ENCODE peak calls at places on chromosomes 2 and 18, in ten cellular contexts. F, U, R, M, C, D, Y, H, S and O are unnamed samples.

GRCh38 chr2:19219060-19219459 is 139.4 kb downstream of the OSR1 start:
- DNase-seq in F (no peak), U (no peak), R (no peak), M (no peak), C (no peak), D (no peak), Y (no peak), H (no peak), S (no peak), O (no peak)

GRCh38 chr2:27205206-27205605 is 6.6 kb upstream of the ATRAID start:
- DNase-seq in F (no peak), U (no peak), R (no peak), M (no peak), C (no peak), D (no peak), Y (no peak), H (no peak), S (no peak), O (no peak)

GRCh38 chr2:229179598-229179997 is 91.5 kb downstream of the PID1 start:
- DNase-seq in F (no peak), U (no peak), R (no peak), M (no peak), C (no peak), D (no peak), Y (no peak), H (no peak), S (no peak), O (no peak)

GRCh38 chr2:88545118-88545517 is 82.1 kb downstream of the EIF2AK3 start:
- DNase-seq in F (no peak), U (peak), R (peak), M (no peak), C (no peak), D (no peak), Y (no peak), H (no peak), S (no peak), O (no peak)

GRCh38 chr2:109284816-109285215 is 155.8 kb downstream of the SH3RF3 start:
- DNase-seq in F (peak), U (no peak), R (peak), M (peak), C (no peak), D (no peak), Y (no peak), H (no peak), S (no peak), O (peak)

GRCh38 chr18:49227456-49227855 is 233.0 kb downstream of the DYM start:
- DNase-seq in F (no peak), U (no peak), R (no peak), M (no peak), C (no peak), D (no peak), Y (peak), H (no peak), S (no peak), O (no peak)

GRCh38 chr2:102063360-102063947 is 71.7 kb downstream of the IL1R2 start:
- DNase-seq in F (peak), U (no peak), R (no peak), M (peak), C (no peak), D (no peak), Y (no peak), H (no peak), S (no peak), O (peak)

GRCh38 chr18:44537521-44537920 is 143.2 kb upstream of the SETBP1 start:
- DNase-seq in F (peak), U (peak), R (peak), M (no peak), C (no peak), D (no peak), Y (no peak), H (no peak), S (no peak), O (no peak)

GRCh38 chr2:38130877-38131276 is 54.9 kb upstream of the CYP1B1 start:
- DNase-seq in F (no peak), U (no peak), R (no peak), M (no peak), C (no peak), D (no peak), Y (no peak), H (no peak), S (no peak), O (no peak)

GRCh38 chr18:31636387-31636786 is 44.7 kb downstream of the TTR start:
- DNase-seq in F (no peak), U (no peak), R (no peak), M (no peak), C (no peak), D (no peak), Y (no peak), H (no peak), S (no peak), O (no peak)

GRCh38 chr2:3034396-3034795 is 343.2 kb downstream of the EIPR1 start:
- DNase-seq in F (no peak), U (no peak), R (no peak), M (no peak), C (no peak), D (no peak), Y (no peak), H (no peak), S (no peak), O (no peak)

GRCh38 chr2:196208915-196209314 is 37.5 kb upstream of the STK17B start:
- DNase-seq in F (no peak), U (no peak), R (no peak), M (no peak), C (no peak), D (no peak), Y (no peak), H (no peak), S (no peak), O (no peak)

GRCh38 chr2:106129592-106129991 is 64.5 kb downstream of the UXS1 start:
- DNase-seq in F (no peak), U (no peak), R (no peak), M (no peak), C (no peak), D (no peak), Y (no peak), H (no peak), S (no peak), O (no peak)

GRCh38 chr2:112159454-112159921 is 21.3 kb downstream of the FBLN7 start:
- DNase-seq in F (no peak), U (no peak), R (no peak), M (no peak), C (no peak), D (no peak), Y (no peak), H (no peak), S (no peak), O (no peak)

GRCh38 chr2:27494944-27495554 is at the start of gene FNDC4:
- DNase-seq in F (no peak), U (no peak), R (peak), M (peak), C (no peak), D (peak), Y (no peak), H (no peak), S (peak), O (peak)

GRCh38 chr2:168244318-168244717 is 3.1 kb downstream of the STK39 start:
- DNase-seq in F (no peak), U (no peak), R (no peak), M (no peak), C (no peak), D (no peak), Y (peak), H (peak), S (no peak), O (no peak)

GRCh38 chr2:37471994-37472393 is 127.6 kb downstream of the QPCT start:
- DNase-seq in F (no peak), U (no peak), R (peak), M (no peak), C (no peak), D (no peak), Y (no peak), H (no peak), S (no peak), O (no peak)

GRCh38 chr2:106363788-106364187 is 104.4 kb downstream of the RGPD3 start:
- DNase-seq in F (no peak), U (no peak), R (no peak), M (no peak), C (no peak), D (no peak), Y (no peak), H (no peak), S (no peak), O (no peak)

GRCh38 chr2:18648161-18648560 is 58.8 kb upstream of the NT5C1B start:
- DNase-seq in F (no peak), U (no peak), R (no peak), M (no peak), C (no peak), D (no peak), Y (no peak), H (no peak), S (no peak), O (no peak)

GRCh38 chr2:168671932-168672331 is 130.5 kb upstream of the NOSTRIN start:
- DNase-seq in F (no peak), U (no peak), R (no peak), M (no peak), C (no peak), D (no peak), Y (no peak), H (no peak), S (no peak), O (no peak)

GRCh38 chr2:128552141-128552805 is 233.6 kb upstream of the HS6ST1 start:
- DNase-seq in F (no peak), U (no peak), R (no peak), M (no peak), C (no peak), D (no peak), Y (no peak), H (no peak), S (no peak), O (no peak)

GRCh38 chr2:126671488-126671887 is 15.5 kb downstream of the GYPC start:
- DNase-seq in F (no peak), U (no peak), R (no peak), M (no peak), C (no peak), D (no peak), Y (no peak), H (no peak), S (no peak), O (no peak)

GRCh38 chr2:3612639-3613523 is 18.0 kb downstream of the COLEC11 start:
- DNase-seq in F (no peak), U (no peak), R (no peak), M (no peak), C (no peak), D (no peak), Y (peak), H (no peak), S (no peak), O (no peak)

GRCh38 chr18:10834128-10834815 is 308.4 kb downstream of the NAPG start:
- DNase-seq in F (no peak), U (no peak), R (no peak), M (no peak), C (no peak), D (no peak), Y (no peak), H (no peak), S (no peak), O (no peak)

GRCh38 chr2:56749152-56749752 is 565.5 kb downstream of the CCDC85A start:
- DNase-seq in F (no peak), U (peak), R (no peak), M (no peak), C (no peak), D (no peak), Y (no peak), H (no peak), S (no peak), O (no peak)

GRCh38 chr2:120729410-120730052 is 6.1 kb upstream of the GLI2 start:
- DNase-seq in F (no peak), U (peak), R (peak), M (no peak), C (no peak), D (no peak), Y (no peak), H (no peak), S (no peak), O (no peak)

GRCh38 chr2:106193491-106193976 is 567 bp downstream of the UXS1 start:
- DNase-seq in F (no peak), U (no peak), R (peak), M (peak), C (no peak), D (no peak), Y (no peak), H (no peak), S (peak), O (peak)

GRCh38 chr2:141611143-141611571 is 519.7 kb downstream of the LRP1B start:
- DNase-seq in F (no peak), U (no peak), R (no peak), M (no peak), C (no peak), D (no peak), Y (no peak), H (no peak), S (no peak), O (no peak)

GRCh38 chr2:61675204-61675603 is 137.0 kb upstream of the XPO1 start:
- DNase-seq in F (no peak), U (no peak), R (no peak), M (no peak), C (no peak), D (no peak), Y (no peak), H (no peak), S (no peak), O (no peak)

GRCh38 chr2:43131890-43132522 is 94.4 kb downstream of the ZFP36L2 start:
- DNase-seq in F (no peak), U (no peak), R (no peak), M (no peak), C (peak), D (no peak), Y (no peak), H (no peak), S (no peak), O (no peak)

GRCh38 chr2:201858781-201859180 is 52.4 kb downstream of the CDK15 start:
- DNase-seq in F (peak), U (no peak), R (no peak), M (no peak), C (peak), D (no peak), Y (no peak), H (no peak), S (no peak), O (peak)

GRCh38 chr2:230067990-230068657 is 600 bp downstream of the SLC16A14 start:
- DNase-seq in F (no peak), U (peak), R (peak), M (peak), C (no peak), D (peak), Y (peak), H (no peak), S (peak), O (peak)

GRCh38 chr2:46387292-46387691 is 90.1 kb downstream of the EPAS1 start:
- DNase-seq in F (no peak), U (no peak), R (no peak), M (no peak), C (no peak), D (no peak), Y (no peak), H (no peak), S (no peak), O (no peak)